ENCODE peak calls at places on chromosomes 11 and 22, in ten cellular contexts. Y, O, R, M, Z, I, C, T, W and B are unnamed samples.

GRCh38 chr22:45529966-45530575 is 27.4 kb downstream of the FBLN1 start:
- DNase-seq in Y (no peak), O (no peak), R (no peak), M (no peak), Z (peak), I (peak), C (no peak), T (no peak), W (no peak), B (no peak)

GRCh38 chr11:68342459-68343158 is 30.2 kb downstream of the LRP5 start:
- DNase-seq in Y (peak), O (no peak), R (no peak), M (no peak), Z (peak), I (no peak), C (no peak), T (no peak), W (no peak), B (no peak)

GRCh38 chr11:57323503-57324153 is 1.1 kb downstream of the TNKS1BP1 start:
- DNase-seq in Y (no peak), O (no peak), R (no peak), M (no peak), Z (peak), I (no peak), C (no peak), T (no peak), W (no peak), B (no peak)

GRCh38 chr11:113690619-113691569 is 15.2 kb downstream of the TMPRSS5 start:
- DNase-seq in Y (no peak), O (no peak), R (no peak), M (peak), Z (peak), I (no peak), C (no peak), T (no peak), W (peak), B (no peak)

GRCh38 chr11:60756307-60757032 is at the start of gene MS4A15:
- DNase-seq in Y (no peak), O (no peak), R (no peak), M (no peak), Z (peak), I (no peak), C (no peak), T (no peak), W (peak), B (no peak)

GRCh38 chr11:13983081-13983751 is 20.7 kb downstream of the SPON1 start:
- DNase-seq in Y (no peak), O (no peak), R (no peak), M (no peak), Z (peak), I (no peak), C (no peak), T (no peak), W (no peak), B (no peak)

GRCh38 chr11:128890543-128891409 is at the start of gene KCNJ5:
- DNase-seq in Y (no peak), O (no peak), R (no peak), M (no peak), Z (peak), I (no peak), C (no peak), T (no peak), W (no peak), B (peak)

GRCh38 chr22:31504282-31504681 is 7.9 kb downstream of the SFI1 start:
- DNase-seq in Y (no peak), O (no peak), R (no peak), M (no peak), Z (peak), I (no peak), C (no peak), T (no peak), W (no peak), B (no peak)

GRCh38 chr22:33659423-33659822 is 260.9 kb downstream of the LARGE1 start:
- DNase-seq in Y (no peak), O (no peak), R (no peak), M (no peak), Z (peak), I (no peak), C (no peak), T (no peak), W (no peak), B (no peak)

GRCh38 chr11:45390407-45390806 is 104.3 kb upstream of the SYT13 start:
- DNase-seq in Y (peak), O (peak), R (no peak), M (no peak), Z (peak), I (no peak), C (no peak), T (no peak), W (no peak), B (no peak)

GRCh38 chr11:69385466-69385820 is 91.5 kb downstream of the MYEOV start:
- DNase-seq in Y (no peak), O (no peak), R (no peak), M (no peak), Z (no peak), I (no peak), C (no peak), T (no peak), W (no peak), B (no peak)

GRCh38 chr22:32204856-32205722 is at the start of gene RFPL2:
- DNase-seq in Y (peak), O (no peak), R (peak), M (peak), Z (peak), I (no peak), C (no peak), T (no peak), W (peak), B (peak)

GRCh38 chr11:47426062-47426956 is at the start of gene PSMC3:
- DNase-seq in Y (peak), O (peak), R (peak), M (peak), Z (peak), I (peak), C (peak), T (peak), W (peak), B (peak)

GRCh38 chr11:125494033-125494364 is 2.1 kb downstream of the FEZ1 start:
- DNase-seq in Y (no peak), O (no peak), R (peak), M (no peak), Z (no peak), I (no peak), C (no peak), T (no peak), W (no peak), B (no peak)

GRCh38 chr11:86696004-86696403 is 23.6 kb upstream of the ME3 start:
- DNase-seq in Y (no peak), O (no peak), R (no peak), M (no peak), Z (peak), I (peak), C (no peak), T (no peak), W (no peak), B (no peak)

GRCh38 chr22:42969348-42969975 is 45.5 kb downstream of the PACSIN2 start:
- DNase-seq in Y (no peak), O (no peak), R (no peak), M (no peak), Z (peak), I (no peak), C (no peak), T (no peak), W (no peak), B (no peak)

GRCh38 chr11:123069878-123070821 is 8.2 kb upstream of the HSPA8 start:
- DNase-seq in Y (no peak), O (no peak), R (no peak), M (no peak), Z (no peak), I (no peak), C (no peak), T (no peak), W (peak), B (no peak)